ENCODE peak calls at places on chromosomes 6 and 20, in eight cellular contexts. G is HepG2, N is uterus, Q is breast epithelium, Y is adrenal gland, C is esophagus squamous epithelium, W is A549, I is upper lobe of left lung. L is an unnamed sample. For H3K4me1, the result is how much of the 10 kb centered on the place peaks cover.

GRCh38 chr20:32282461-32282860 is 5.0 kb downstream of the KIF3B start:
- DNase-seq in G (no peak), N (no peak), Q (no peak), Y (peak), C (no peak), W (no peak), I (no peak), L (no peak)

GRCh38 chr20:10731190-10731955 is 57.6 kb upstream of the JAG1 start:
- DNase-seq in G (no peak), N (no peak), Q (no peak), Y (no peak), C (no peak), W (no peak), I (no peak), L (no peak)

GRCh38 chr20:38617011-38617829 is 15.6 kb downstream of the ARHGAP40 start:
- DNase-seq in G (peak), N (no peak), Q (peak), Y (no peak), C (no peak), W (peak), I (no peak), L (no peak)

GRCh38 chr20:20322912-20323311 is 45.0 kb upstream of the INSM1 start:
- DNase-seq in G (no peak), N (no peak), Q (no peak), Y (no peak), C (no peak), W (no peak), I (no peak), L (no peak)

GRCh38 chr20:12180107-12180661 is 262.5 kb downstream of the BTBD3 start:
- DNase-seq in G (no peak), N (no peak), Q (no peak), Y (no peak), C (no peak), W (no peak), I (no peak), L (no peak)

GRCh38 chr6:28395918-28396317 is 3.6 kb downstream of the ZSCAN12 start:
- DNase-seq in G (no peak), N (no peak), Q (no peak), Y (no peak), C (no peak), W (no peak), I (no peak), L (no peak)

GRCh38 chr6:108684809-108685329 is 124.2 kb downstream of the FOXO3 start:
- DNase-seq in G (no peak), N (no peak), Q (no peak), Y (no peak), C (no peak), W (peak), I (peak), L (no peak)

GRCh38 chr6:42316981-42317380 is 99.3 kb upstream of the MRPS10 start:
- DNase-seq in G (no peak), N (no peak), Q (no peak), Y (no peak), C (no peak), W (no peak), I (no peak), L (no peak)

GRCh38 chr6:90083891-90084290 is 189.6 kb downstream of the GJA10 start:
- DNase-seq in G (no peak), N (no peak), Q (no peak), Y (no peak), C (no peak), W (no peak), I (no peak), L (no peak)

GRCh38 chr6:160783741-160784140 is 81.7 kb downstream of the PLG start:
- DNase-seq in G (no peak), N (no peak), Q (no peak), Y (no peak), C (no peak), W (no peak), I (no peak), L (no peak)

GRCh38 chr20:53914091-53914860 is 156.1 kb downstream of the BCAS1 start:
- DNase-seq in G (no peak), N (no peak), Q (no peak), Y (no peak), C (no peak), W (no peak), I (no peak), L (no peak)

GRCh38 chr20:33790571-33790970 is 20.6 kb upstream of the CHMP4B start:
- DNase-seq in G (no peak), N (no peak), Q (no peak), Y (no peak), C (no peak), W (no peak), I (peak), L (no peak)

GRCh38 chr6:139553916-139554315 is 179.5 kb upstream of the CITED2 start:
- DNase-seq in G (no peak), N (no peak), Q (no peak), Y (no peak), C (no peak), W (no peak), I (no peak), L (no peak)

GRCh38 chr6:22117663-22118062 is 179.2 kb downstream of the PRL start:
- DNase-seq in G (no peak), N (no peak), Q (no peak), Y (no peak), C (no peak), W (no peak), I (no peak), L (no peak)

GRCh38 chr6:21045135-21045616 is 510.9 kb downstream of the CDKAL1 start:
- DNase-seq in G (peak), N (no peak), Q (no peak), Y (no peak), C (no peak), W (peak), I (no peak), L (no peak)

GRCh38 chr6:41798901-41799300 is 11.4 kb downstream of the TOMM6 start:
- DNase-seq in G (no peak), N (no peak), Q (no peak), Y (no peak), C (no peak), W (no peak), I (no peak), L (no peak)

GRCh38 chr20:5353624-5354496 is 37.1 kb upstream of the PROKR2 start:
- DNase-seq in G (no peak), N (no peak), Q (no peak), Y (no peak), C (no peak), W (peak), I (no peak), L (peak)

GRCh38 chr6:133227344-133227743 is 13.8 kb upstream of the EYA4 start:
- DNase-seq in G (no peak), N (no peak), Q (no peak), Y (no peak), C (no peak), W (no peak), I (no peak), L (no peak)

GRCh38 chr6:117448011-117448410 is 22.3 kb upstream of the ROS1 start:
- DNase-seq in G (no peak), N (no peak), Q (no peak), Y (no peak), C (no peak), W (no peak), I (no peak), L (no peak)

GRCh38 chr20:44691424-44692423 is 23.4 kb upstream of the CCN5 start:
- DNase-seq in G (no peak), N (peak), Q (no peak), Y (no peak), C (no peak), W (no peak), I (no peak), L (no peak)

GRCh38 chr6:66496659-66497058 is 789.6 kb upstream of the EYS start:
- DNase-seq in G (peak), N (no peak), Q (no peak), Y (no peak), C (no peak), W (peak), I (no peak), L (no peak)

GRCh38 chr6:70753870-70754269 is 86.2 kb downstream of the SMAP1 start:
- DNase-seq in G (no peak), N (no peak), Q (no peak), Y (no peak), C (no peak), W (no peak), I (no peak), L (no peak)

GRCh38 chr6:101830501-101831031 is 437.1 kb downstream of the GRIK2 start:
- DNase-seq in G (no peak), N (no peak), Q (no peak), Y (no peak), C (no peak), W (no peak), I (no peak), L (no peak)

GRCh38 chr6:138264372-138264880 is 46.1 kb upstream of the PBOV1 start:
- DNase-seq in G (peak), N (no peak), Q (no peak), Y (no peak), C (no peak), W (no peak), I (no peak), L (no peak)

GRCh38 chr20:35515949-35516645 is 13.4 kb downstream of the C20orf173 start:
- DNase-seq in G (no peak), N (no peak), Q (no peak), Y (peak), C (no peak), W (peak), I (no peak), L (peak)

GRCh38 chr20:45909817-45910669 is 1.9 kb downstream of the PLTP start:
- DNase-seq in G (no peak), N (no peak), Q (no peak), Y (no peak), C (no peak), W (no peak), I (peak), L (no peak)

GRCh38 chr20:22531756-22532155 is 52.6 kb downstream of the FOXA2 start:
- DNase-seq in G (no peak), N (no peak), Q (no peak), Y (no peak), C (no peak), W (no peak), I (no peak), L (no peak)

GRCh38 chr20:40493071-40493470 is 196.0 kb downstream of the MAFB start:
- DNase-seq in G (no peak), N (peak), Q (no peak), Y (no peak), C (no peak), W (no peak), I (peak), L (no peak)

GRCh38 chr6:104710543-104711335 is 149.0 kb downstream of the HACE1 start:
- DNase-seq in G (no peak), N (no peak), Q (no peak), Y (no peak), C (no peak), W (no peak), I (no peak), L (no peak)

GRCh38 chr6:124487778-124488431 is 474.3 kb upstream of the RNF217 start:
- DNase-seq in G (no peak), N (no peak), Q (no peak), Y (no peak), C (no peak), W (no peak), I (no peak), L (no peak)

GRCh38 chr6:144302701-144303351 is 17.7 kb downstream of the UTRN start:
- DNase-seq in G (peak), N (no peak), Q (no peak), Y (no peak), C (no peak), W (no peak), I (no peak), L (no peak)

GRCh38 chr20:48096212-48096875 is 311.1 kb upstream of the SULF2 start:
- DNase-seq in G (no peak), N (no peak), Q (no peak), Y (no peak), C (no peak), W (no peak), I (no peak), L (no peak)

GRCh38 chr20:44054118-44054517 is 132.9 kb downstream of the JPH2 start:
- DNase-seq in G (no peak), N (no peak), Q (no peak), Y (no peak), C (no peak), W (no peak), I (no peak), L (no peak)

GRCh38 chr6:119463081-119463626 is 113.6 kb upstream of the MAN1A1 start:
- DNase-seq in G (no peak), N (no peak), Q (no peak), Y (no peak), C (no peak), W (no peak), I (no peak), L (no peak)

GRCh38 chr20:23046431-23046830 is 3.0 kb downstream of the THBD start:
- DNase-seq in G (no peak), N (no peak), Q (no peak), Y (no peak), C (no peak), W (no peak), I (no peak), L (no peak)

GRCh38 chr6:37173573-37174195 is 3.7 kb downstream of the PIM1 start:
- DNase-seq in G (no peak), N (peak), Q (no peak), Y (no peak), C (no peak), W (no peak), I (no peak), L (no peak)
- TF ChIP-seq POLR2A in G (no peak), N (no peak), Q (no peak), Y (no peak), C (no peak), W (no peak), I (no peak), L (no peak)

GRCh38 chr20:62336329-62336728 is 30.8 kb downstream of the LAMA5 start:
- DNase-seq in G (no peak), N (no peak), Q (no peak), Y (no peak), C (no peak), W (no peak), I (no peak), L (no peak)
- H3K4me1 ChIP-seq in G (under half), N (under half), Q (under half), Y (under half), C (under half), W (under half), I (under half), L (under half)

GRCh38 chr20:327041-327945 is 1.9 kb downstream of the SOX12 start:
- DNase-seq in G (peak), N (peak), Q (peak), Y (peak), C (peak), W (peak), I (peak), L (peak)

GRCh38 chr20:325889-326644 is 715 bp downstream of the SOX12 start:
- DNase-seq in G (peak), N (peak), Q (peak), Y (peak), C (no peak), W (peak), I (peak), L (no peak)

GRCh38 chr20:326645-327031 is 1.3 kb downstream of the SOX12 start:
- DNase-seq in G (no peak), N (no peak), Q (no peak), Y (no peak), C (no peak), W (peak), I (no peak), L (no peak)

GRCh38 chr20:325043-325888 is at the start of gene SOX12:
- DNase-seq in G (peak), N (peak), Q (peak), Y (peak), C (peak), W (peak), I (peak), L (peak)

DNA sequence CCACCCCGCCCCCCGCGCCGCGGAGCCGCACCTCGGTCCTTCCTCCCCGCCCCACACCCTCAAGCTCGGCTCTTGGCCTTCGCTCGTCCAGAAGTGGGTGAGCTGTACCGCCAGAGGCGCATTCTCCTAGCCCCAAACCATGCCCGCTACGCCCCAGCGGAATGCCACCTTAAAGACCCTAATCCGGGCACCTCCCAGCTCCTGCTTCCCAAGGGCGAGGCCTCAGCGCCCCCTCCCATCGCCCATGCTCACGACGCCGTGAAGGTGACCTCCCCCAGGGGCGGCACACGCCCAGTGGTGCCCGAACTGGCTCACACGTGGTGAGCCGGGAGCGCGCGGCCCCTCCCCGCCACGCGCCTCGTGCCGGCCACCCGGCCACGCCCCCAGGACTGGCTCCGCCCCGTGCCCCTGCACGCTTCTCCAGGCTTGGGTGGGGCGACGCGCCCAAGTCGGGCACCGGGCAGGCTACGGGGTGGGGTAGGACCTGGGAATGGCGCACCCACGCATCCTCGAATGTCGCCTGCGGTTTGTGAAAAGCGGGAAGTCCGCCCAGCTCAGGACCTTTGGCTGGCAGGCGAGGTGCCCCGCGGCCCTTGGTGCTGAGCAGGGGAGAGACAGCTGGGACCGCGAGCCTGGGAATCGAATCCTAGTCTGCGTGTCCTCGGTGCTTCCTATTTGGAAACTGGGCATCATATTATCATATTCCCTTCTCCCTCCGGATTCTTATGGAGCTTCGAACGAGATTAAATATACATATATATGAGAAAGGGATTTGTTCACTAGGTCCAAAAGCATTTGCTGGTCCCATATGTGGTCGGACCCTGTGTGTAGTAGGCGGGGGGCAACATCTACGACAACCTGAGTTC is 942 bp upstream of the SOX12 start:
- DNase-seq in G (peak), N (peak), Q (peak), Y (peak), C (peak), W (peak), I (peak), L (peak)
- TF ChIP-seq POLR2A in G (no peak), N (peak), Q (no peak), Y (peak), C (no peak), W (peak), I (no peak), L (peak)

GRCh38 chr6:93858213-93858612 is 438.9 kb upstream of the EPHA7 start:
- DNase-seq in G (no peak), N (no peak), Q (no peak), Y (no peak), C (no peak), W (no peak), I (no peak), L (no peak)

GRCh38 chr6:93859964-93860363 is 440.6 kb upstream of the EPHA7 start:
- DNase-seq in G (no peak), N (no peak), Q (no peak), Y (no peak), C (no peak), W (no peak), I (no peak), L (no peak)
- H3K4me1 ChIP-seq in G (under half), N (under half), Q (under half), Y (under half), C (under half), W (under half), I (under half), L (under half)

DNA sequence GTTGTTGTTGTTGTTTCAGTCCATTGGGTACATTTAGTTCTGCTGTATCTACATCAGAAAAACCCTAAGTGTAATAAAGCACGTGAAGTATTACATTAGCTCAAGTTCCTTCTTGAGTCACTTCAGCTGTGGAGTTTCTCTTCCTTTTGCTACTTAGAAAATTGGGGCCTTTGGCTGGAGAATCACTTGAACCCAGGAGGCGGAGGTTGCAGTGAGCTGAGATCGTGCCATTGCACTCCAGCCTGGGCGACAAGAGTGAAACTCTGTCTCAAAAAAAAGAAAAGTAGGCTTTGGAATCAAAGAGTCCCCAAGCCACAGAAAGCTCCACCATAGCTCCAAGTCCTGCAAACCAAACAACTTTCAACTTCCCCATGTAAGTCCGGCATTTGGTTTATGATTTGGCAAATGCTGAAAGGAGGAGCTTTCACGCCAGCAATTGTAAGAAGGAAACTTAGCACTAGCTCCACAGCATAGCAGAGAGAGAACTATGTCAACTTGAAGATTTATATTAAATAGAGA is 56.5 kb upstream of the RNF144B start:
- DNase-seq in G (no peak), N (no peak), Q (no peak), Y (no peak), C (no peak), W (no peak), I (no peak), L (no peak)
- TF ChIP-seq POLR2A in G (no peak), N (no peak), Q (no peak), Y (no peak), C (no peak), W (no peak), I (no peak), L (no peak)